ENCODE peak calls at places on chromosomes 12 and 14, in five cellular contexts. One of them, this sample, is unnamed.
A peak's percentile ranks its signal among the peaks of the same experiment; 100 is the strongest.

GRCh38 chr12:118402251-118402650 is 25.9 kb downstream of the SUDS3 start:
- DNase-seq in NCI-H1436: no peak
- DNase-seq in pulmonary artery endothelial cell: peak; percentile 29
- DNase-seq in activated CD4-positive, alpha-beta T cell treated with anti-CD3 and anti-CD28 coated beads, Interleukin-2, amount 50 U/mL, for 48 hours: no peak
- DNase-seq in fibroblast of lung: peak; percentile 89
- DNase-seq in this sample: peak; percentile 69

GRCh38 chr12:75048763-75049162 is 160.9 kb downstream of the KCNC2 start:
- DNase-seq in NCI-H1436: no peak
- DNase-seq in activated CD4-positive, alpha-beta T cell treated with anti-CD3 and anti-CD28 coated beads, Interleukin-2, amount 50 U/mL, for 48 hours: no peak
- DNase-seq in pulmonary artery endothelial cell: no peak
- DNase-seq in fibroblast of lung: no peak
- DNase-seq in this sample: no peak

GRCh38 chr12:116130431-116130830 is 147.1 kb downstream of the MED13L start:
- DNase-seq in activated CD4-positive, alpha-beta T cell treated with anti-CD3 and anti-CD28 coated beads, Interleukin-2, amount 50 U/mL, for 48 hours: no peak
- DNase-seq in fibroblast of lung: peak; percentile 83
- DNase-seq in pulmonary artery endothelial cell: no peak
- DNase-seq in NCI-H1436: no peak
- DNase-seq in this sample: no peak

GRCh38 chr14:52640137-52640536 is 55.2 kb downstream of the ERO1A start:
- DNase-seq in fibroblast of lung: no peak
- DNase-seq in pulmonary artery endothelial cell: no peak
- DNase-seq in NCI-H1436: no peak
- DNase-seq in activated CD4-positive, alpha-beta T cell treated with anti-CD3 and anti-CD28 coated beads, Interleukin-2, amount 50 U/mL, for 48 hours: peak; percentile 42
- DNase-seq in this sample: no peak

GRCh38 chr12:123109319-123109772 is 41.5 kb downstream of the PITPNM2 start:
- DNase-seq in NCI-H1436: no peak
- DNase-seq in pulmonary artery endothelial cell: no peak
- DNase-seq in activated CD4-positive, alpha-beta T cell treated with anti-CD3 and anti-CD28 coated beads, Interleukin-2, amount 50 U/mL, for 48 hours: no peak
- DNase-seq in fibroblast of lung: no peak
- DNase-seq in this sample: no peak

GRCh38 chr12:47249719-47250506 is 170.2 kb upstream of the AMIGO2 start:
- DNase-seq in pulmonary artery endothelial cell: no peak
- DNase-seq in NCI-H1436: no peak
- DNase-seq in fibroblast of lung: no peak
- DNase-seq in activated CD4-positive, alpha-beta T cell treated with anti-CD3 and anti-CD28 coated beads, Interleukin-2, amount 50 U/mL, for 48 hours: no peak
- DNase-seq in this sample: no peak

GRCh38 chr14:74380172-74380571 is 31.9 kb downstream of the VRTN start:
- DNase-seq in activated CD4-positive, alpha-beta T cell treated with anti-CD3 and anti-CD28 coated beads, Interleukin-2, amount 50 U/mL, for 48 hours: no peak
- DNase-seq in NCI-H1436: no peak
- DNase-seq in pulmonary artery endothelial cell: no peak
- DNase-seq in fibroblast of lung: no peak
- DNase-seq in this sample: no peak

GRCh38 chr14:25090716-25091454 is 40.9 kb upstream of the STXBP6 start:
- DNase-seq in fibroblast of lung: peak; percentile 86
- DNase-seq in activated CD4-positive, alpha-beta T cell treated with anti-CD3 and anti-CD28 coated beads, Interleukin-2, amount 50 U/mL, for 48 hours: no peak
- DNase-seq in NCI-H1436: no peak
- DNase-seq in pulmonary artery endothelial cell: no peak
- DNase-seq in this sample: peak; percentile 28

GRCh38 chr14:103543721-103544626 is 15.0 kb downstream of the TRMT61A start:
- DNase-seq in NCI-H1436: peak; percentile 43
- DNase-seq in activated CD4-positive, alpha-beta T cell treated with anti-CD3 and anti-CD28 coated beads, Interleukin-2, amount 50 U/mL, for 48 hours: no peak
- DNase-seq in pulmonary artery endothelial cell: no peak
- DNase-seq in fibroblast of lung: no peak
- DNase-seq in this sample: no peak

GRCh38 chr12:56084958-56085543 is 5.1 kb downstream of the ERBB3 start:
- DNase-seq in activated CD4-positive, alpha-beta T cell treated with anti-CD3 and anti-CD28 coated beads, Interleukin-2, amount 50 U/mL, for 48 hours: peak; percentile 57
- DNase-seq in fibroblast of lung: no peak
- DNase-seq in pulmonary artery endothelial cell: no peak
- DNase-seq in NCI-H1436: no peak
- DNase-seq in this sample: peak; percentile 26

GRCh38 chr14:90844321-90844720 is 28.1 kb upstream of the TTC7B start:
- DNase-seq in pulmonary artery endothelial cell: no peak
- DNase-seq in NCI-H1436: no peak
- DNase-seq in activated CD4-positive, alpha-beta T cell treated with anti-CD3 and anti-CD28 coated beads, Interleukin-2, amount 50 U/mL, for 48 hours: no peak
- DNase-seq in fibroblast of lung: no peak
- DNase-seq in this sample: no peak

GRCh38 chr12:24997970-24998582 is 49.2 kb upstream of the BCAT1 start:
- DNase-seq in activated CD4-positive, alpha-beta T cell treated with anti-CD3 and anti-CD28 coated beads, Interleukin-2, amount 50 U/mL, for 48 hours: no peak
- DNase-seq in NCI-H1436: no peak
- DNase-seq in fibroblast of lung: peak; percentile 97
- DNase-seq in pulmonary artery endothelial cell: peak; percentile 3
- DNase-seq in this sample: peak; percentile 49

GRCh38 chr14:104317975-104318557 is 179.7 kb downstream of the KIF26A start:
- DNase-seq in fibroblast of lung: no peak
- DNase-seq in NCI-H1436: no peak
- DNase-seq in pulmonary artery endothelial cell: no peak
- DNase-seq in activated CD4-positive, alpha-beta T cell treated with anti-CD3 and anti-CD28 coated beads, Interleukin-2, amount 50 U/mL, for 48 hours: no peak
- DNase-seq in this sample: no peak

GRCh38 chr12:54749191-54749818 is 101.1 kb upstream of the DCD start:
- DNase-seq in activated CD4-positive, alpha-beta T cell treated with anti-CD3 and anti-CD28 coated beads, Interleukin-2, amount 50 U/mL, for 48 hours: peak; percentile 18
- DNase-seq in fibroblast of lung: peak; percentile 27
- DNase-seq in NCI-H1436: peak; percentile 35
- DNase-seq in pulmonary artery endothelial cell: no peak
- DNase-seq in this sample: peak; percentile 18

GRCh38 chr12:111238075-111238734 is 130.7 kb downstream of the PHETA1 start:
- DNase-seq in pulmonary artery endothelial cell: no peak
- DNase-seq in fibroblast of lung: no peak
- DNase-seq in activated CD4-positive, alpha-beta T cell treated with anti-CD3 and anti-CD28 coated beads, Interleukin-2, amount 50 U/mL, for 48 hours: no peak
- DNase-seq in NCI-H1436: peak; percentile 24
- DNase-seq in this sample: no peak

GRCh38 chr14:61752626-61753025 is 9.6 kb upstream of the SNAPC1 start:
- DNase-seq in NCI-H1436: no peak
- DNase-seq in activated CD4-positive, alpha-beta T cell treated with anti-CD3 and anti-CD28 coated beads, Interleukin-2, amount 50 U/mL, for 48 hours: no peak
- DNase-seq in fibroblast of lung: peak; percentile 41
- DNase-seq in pulmonary artery endothelial cell: no peak
- DNase-seq in this sample: no peak

GRCh38 chr14:76773188-76773885 is 12.1 kb downstream of the VASH1 start:
- DNase-seq in pulmonary artery endothelial cell: peak; percentile 76
- DNase-seq in fibroblast of lung: peak; percentile 87
- DNase-seq in activated CD4-positive, alpha-beta T cell treated with anti-CD3 and anti-CD28 coated beads, Interleukin-2, amount 50 U/mL, for 48 hours: peak; percentile 41
- DNase-seq in NCI-H1436: no peak
- DNase-seq in this sample: peak; percentile 92

GRCh38 chr12:130668286-130669204 is 47.6 kb downstream of the RIMBP2 start:
- DNase-seq in fibroblast of lung: no peak
- DNase-seq in NCI-H1436: no peak
- DNase-seq in pulmonary artery endothelial cell: no peak
- DNase-seq in activated CD4-positive, alpha-beta T cell treated with anti-CD3 and anti-CD28 coated beads, Interleukin-2, amount 50 U/mL, for 48 hours: no peak
- DNase-seq in this sample: no peak

GRCh38 chr14:74705607-74706006 is 7.3 kb downstream of the AREL1 start:
- DNase-seq in fibroblast of lung: no peak
- DNase-seq in pulmonary artery endothelial cell: no peak
- DNase-seq in NCI-H1436: no peak
- DNase-seq in activated CD4-positive, alpha-beta T cell treated with anti-CD3 and anti-CD28 coated beads, Interleukin-2, amount 50 U/mL, for 48 hours: no peak
- DNase-seq in this sample: no peak

GRCh38 chr14:33259764-33260163 is 321.1 kb downstream of the NPAS3 start:
- DNase-seq in activated CD4-positive, alpha-beta T cell treated with anti-CD3 and anti-CD28 coated beads, Interleukin-2, amount 50 U/mL, for 48 hours: no peak
- DNase-seq in fibroblast of lung: no peak
- DNase-seq in pulmonary artery endothelial cell: no peak
- DNase-seq in NCI-H1436: no peak
- DNase-seq in this sample: no peak

GRCh38 chr12:56431850-56432249 is 17.4 kb downstream of the TIMELESS start:
- DNase-seq in NCI-H1436: no peak
- DNase-seq in pulmonary artery endothelial cell: no peak
- DNase-seq in fibroblast of lung: no peak
- DNase-seq in activated CD4-positive, alpha-beta T cell treated with anti-CD3 and anti-CD28 coated beads, Interleukin-2, amount 50 U/mL, for 48 hours: no peak
- DNase-seq in this sample: no peak

GRCh38 chr14:64580451-64580850 is 30.7 kb downstream of the PPP1R36 start:
- DNase-seq in NCI-H1436: no peak
- DNase-seq in activated CD4-positive, alpha-beta T cell treated with anti-CD3 and anti-CD28 coated beads, Interleukin-2, amount 50 U/mL, for 48 hours: no peak
- DNase-seq in pulmonary artery endothelial cell: no peak
- DNase-seq in fibroblast of lung: peak; percentile 58
- DNase-seq in this sample: no peak

This sample was measured in hepatic stellate cell.